ENCODE peak calls at places on chromosomes 6 and 20, in five cellular contexts. One of them, this sample, is unnamed.

GRCh38 chr20:51425347-51426106 is 117.0 kb downstream of the NFATC2 start:
- DNase-seq in AG09309: no peak
- DNase-seq in T-helper 22 cell: no peak
- DNase-seq in endothelial cell: no peak
- DNase-seq in GM03348: no peak
- DNase-seq in this sample: peak; percentile 23

GRCh38 chr20:11266571-11266970 is 592.8 kb upstream of the JAG1 start:
- DNase-seq in AG09309: no peak
- DNase-seq in T-helper 22 cell: no peak
- DNase-seq in endothelial cell: no peak
- DNase-seq in GM03348: no peak
- DNase-seq in this sample: no peak

GRCh38 chr20:49717693-49718092 is 4.0 kb upstream of the B4GALT5 start:
- DNase-seq in AG09309: no peak
- DNase-seq in T-helper 22 cell: no peak
- DNase-seq in endothelial cell: no peak
- DNase-seq in GM03348: no peak
- DNase-seq in this sample: no peak

GRCh38 chr6:113723182-113723581 is 134.0 kb upstream of the MARCKS start:
- DNase-seq in AG09309: no peak
- DNase-seq in T-helper 22 cell: no peak
- DNase-seq in endothelial cell: peak; percentile 31
- DNase-seq in GM03348: no peak
- DNase-seq in this sample: no peak

GRCh38 chr6:168888102-168888501 is 365.5 kb downstream of the THBS2 start:
- DNase-seq in AG09309: no peak
- DNase-seq in T-helper 22 cell: no peak
- DNase-seq in endothelial cell: no peak
- DNase-seq in GM03348: no peak
- DNase-seq in this sample: no peak

GRCh38 chr20:51446656-51447055 is 95.9 kb downstream of the NFATC2 start:
- DNase-seq in AG09309: no peak
- DNase-seq in T-helper 22 cell: no peak
- DNase-seq in endothelial cell: no peak
- DNase-seq in GM03348: peak; percentile 63
- DNase-seq in this sample: peak; percentile 14

GRCh38 chr6:4388675-4389074 is 253.3 kb upstream of the ECI2 start:
- DNase-seq in AG09309: no peak
- DNase-seq in T-helper 22 cell: no peak
- DNase-seq in endothelial cell: no peak
- DNase-seq in GM03348: no peak
- DNase-seq in this sample: peak; percentile 47

GRCh38 chr6:17336425-17336824 is 55.3 kb downstream of the RBM24 start:
- DNase-seq in AG09309: peak; percentile 49
- DNase-seq in T-helper 22 cell: no peak
- DNase-seq in endothelial cell: no peak
- DNase-seq in GM03348: no peak
- DNase-seq in this sample: no peak

GRCh38 chr6:4936681-4937041 is 67.2 kb downstream of the RPP40 start:
- DNase-seq in AG09309: no peak
- DNase-seq in T-helper 22 cell: no peak
- DNase-seq in endothelial cell: no peak
- DNase-seq in GM03348: peak; percentile 47
- DNase-seq in this sample: no peak

GRCh38 chr6:31907158-31907813 is 5.4 kb upstream of the ZBTB12 start:
- DNase-seq in AG09309: peak; percentile 67
- DNase-seq in T-helper 22 cell: no peak
- DNase-seq in endothelial cell: no peak
- DNase-seq in GM03348: peak; percentile 56
- DNase-seq in this sample: no peak

GRCh38 chr6:163443985-163444553 is 29.6 kb downstream of the QKI start:
- DNase-seq in AG09309: no peak
- DNase-seq in T-helper 22 cell: no peak
- DNase-seq in endothelial cell: no peak
- DNase-seq in GM03348: no peak
- DNase-seq in this sample: no peak

GRCh38 chr20:30815577-30816181 is 441.8 kb upstream of the DEFB115 start:
- DNase-seq in AG09309: no peak
- DNase-seq in T-helper 22 cell: no peak
- DNase-seq in endothelial cell: no peak
- DNase-seq in GM03348: peak; percentile 19
- DNase-seq in this sample: no peak

GRCh38 chr6:170152989-170153388 is 137.9 kb downstream of the DLL1 start:
- DNase-seq in AG09309: no peak
- DNase-seq in T-helper 22 cell: no peak
- DNase-seq in endothelial cell: no peak
- DNase-seq in GM03348: no peak
- DNase-seq in this sample: no peak